ENCODE peak calls at places on chromosomes 6 and 20, in five cellular contexts. N, H, R, L and O are unnamed samples.

GRCh38 chr6:156866181-156866862 is 89.1 kb downstream of the ARID1B start:
- DNase-seq in H (no peak), R (peak), N (no peak), L (no peak), O (no peak)

GRCh38 chr6:51959744-51960383 is 127.5 kb downstream of the PKHD1 start:
- DNase-seq in L (peak), N (peak), H (peak), R (peak), O (peak)

GRCh38 chr6:154615483-154616025 is 105.1 kb upstream of the CNKSR3 start:
- DNase-seq in N (peak), L (peak), R (peak), H (no peak), O (peak)

GRCh38 chr6:112235956-112236355 is 18.4 kb downstream of the LAMA4 start:
- DNase-seq in R (peak), N (no peak), H (no peak), L (no peak), O (peak)

GRCh38 chr6:23174781-23175361 is 605.5 kb downstream of the HDGFL1 start:
- DNase-seq in R (peak), L (no peak), N (no peak), H (peak), O (peak)

GRCh38 chr6:113489946-113490345 is 367.2 kb upstream of the MARCKS start:
- DNase-seq in R (no peak), N (no peak), L (no peak), H (peak), O (no peak)

GRCh38 chr20:56566621-56567020 is 33.6 kb downstream of the FAM209B start:
- DNase-seq in L (no peak), R (no peak), H (no peak), N (no peak), O (no peak)

GRCh38 chr20:35146922-35147574 is at the start of gene EDEM2:
- DNase-seq in N (peak), H (peak), L (peak), R (peak), O (peak)

GRCh38 chr6:11854418-11855165 is 76.0 kb upstream of the ADTRP start:
- DNase-seq in N (no peak), H (no peak), L (peak), R (peak), O (peak)

DNA sequence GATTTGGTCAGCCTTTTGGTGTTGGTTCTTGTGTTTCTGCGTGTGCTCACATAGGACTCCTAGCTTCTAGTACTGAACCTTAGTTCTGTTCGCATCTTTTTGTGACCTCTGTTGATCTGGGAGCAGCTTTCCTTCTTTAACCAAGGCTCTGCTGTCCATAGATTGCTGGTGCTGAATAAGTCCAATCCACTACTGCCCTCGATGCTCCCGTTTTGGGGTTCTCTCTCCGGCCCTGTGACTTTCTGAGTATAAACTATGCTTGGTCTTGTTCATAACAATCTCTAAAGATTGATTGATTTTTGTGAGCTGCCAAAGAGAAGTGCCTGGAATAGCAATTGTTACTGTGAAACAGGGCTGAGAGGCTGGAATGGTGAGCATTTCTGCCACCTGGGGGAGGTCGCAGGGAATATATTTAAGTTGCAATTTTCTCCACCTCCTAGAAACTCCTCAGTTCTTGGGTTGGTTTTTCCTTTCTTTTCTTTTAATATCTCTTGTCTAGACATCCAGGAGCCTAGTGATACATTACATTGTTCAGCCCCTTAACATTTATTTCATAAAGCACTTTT is 422.9 kb upstream of the CHD6 start:
- DNase-seq in H (no peak), R (no peak), L (no peak), N (no peak), O (no peak)
- TF ChIP-seq CTCF in H (no peak), R (no peak), L (no peak), N (peak), O (no peak)

GRCh38 chr6:35216412-35216732 is 2.6 kb downstream of the SCUBE3 start:
- DNase-seq in L (no peak), N (no peak), H (no peak), R (no peak), O (no peak)
- H3K4me3 ChIP-seq in L (no peak), N (no peak), H (no peak), R (peak), O (no peak)

DNA sequence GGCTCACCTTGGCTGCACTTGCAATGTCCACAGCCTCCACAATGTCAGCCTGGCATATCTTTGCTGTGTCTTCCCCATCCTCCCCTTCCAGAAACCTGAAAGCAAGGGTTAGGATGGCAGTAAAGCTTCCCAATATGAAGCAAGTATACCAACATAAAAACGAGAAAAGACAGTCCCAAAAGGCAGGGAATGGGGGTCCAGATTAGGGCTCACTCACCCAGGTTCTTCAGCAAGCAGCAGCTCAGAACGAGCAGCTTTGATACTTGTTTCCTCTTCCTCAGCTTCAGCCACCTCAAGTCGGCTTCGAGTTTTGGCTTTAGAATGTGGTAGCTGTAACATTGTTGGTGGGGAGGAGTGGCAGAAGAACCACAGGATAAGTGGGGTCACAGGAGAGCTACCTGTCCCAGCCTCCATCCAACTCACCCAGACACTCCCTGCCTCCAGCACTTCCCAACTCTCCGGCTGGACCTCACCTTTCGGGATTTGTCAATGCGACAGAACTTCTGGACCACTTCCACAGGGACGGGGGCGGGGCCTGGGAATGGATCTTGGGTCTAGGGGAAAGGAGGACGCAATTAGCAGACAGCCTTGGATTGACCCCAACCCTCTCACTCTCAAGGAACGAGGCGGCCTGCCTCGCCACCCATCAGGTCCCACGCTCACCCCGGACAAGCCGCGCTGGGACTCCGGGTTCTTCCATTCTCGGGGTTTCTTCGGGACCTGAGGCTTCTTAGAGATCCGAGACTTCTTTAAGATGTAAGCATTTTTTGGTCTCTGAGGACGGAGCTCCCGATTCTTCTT is 698 bp downstream of the WDR46 start:
- DNase-seq in L (no peak), H (no peak), R (no peak), N (no peak), O (no peak)
- TF ChIP-seq CTCF in L (no peak), H (no peak), R (no peak), N (no peak), O (no peak)

DNA sequence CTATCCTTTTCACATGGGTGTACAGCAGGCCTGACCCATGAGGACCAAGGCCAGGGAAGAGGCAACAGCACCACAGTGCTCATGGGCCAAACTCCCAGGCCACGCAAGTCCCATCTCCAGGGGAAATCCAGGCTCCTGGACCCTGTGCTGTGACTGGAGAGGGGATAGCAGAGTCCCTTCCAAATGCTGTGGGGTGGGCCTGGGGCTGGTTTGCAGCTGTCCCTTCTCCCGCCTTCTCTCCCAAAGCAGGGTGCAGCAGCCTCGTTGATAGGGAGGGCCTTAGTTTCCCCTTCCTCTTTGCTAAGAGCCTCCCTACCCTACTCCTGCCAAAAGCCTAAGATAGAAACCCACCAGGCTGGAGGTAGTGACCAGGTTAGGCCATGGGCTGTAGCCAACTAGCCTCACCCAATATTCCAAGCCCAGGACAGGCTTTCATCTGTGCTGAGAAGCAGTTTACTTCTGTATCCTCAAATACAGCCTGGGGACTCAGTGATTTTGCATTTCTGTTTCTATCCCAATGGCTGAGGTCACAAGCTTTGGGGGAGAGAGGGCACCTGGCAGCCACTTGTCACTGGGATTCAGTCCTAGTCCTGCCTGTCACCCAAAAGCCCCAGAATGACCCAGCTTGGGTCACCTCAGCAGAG is 1.4 kb downstream of the CTSZ start:
- DNase-seq in H (no peak), R (no peak), L (no peak), N (no peak), O (no peak)
- H3K4me3 ChIP-seq in H (peak), R (no peak), L (peak), N (no peak), O (peak)

DNA sequence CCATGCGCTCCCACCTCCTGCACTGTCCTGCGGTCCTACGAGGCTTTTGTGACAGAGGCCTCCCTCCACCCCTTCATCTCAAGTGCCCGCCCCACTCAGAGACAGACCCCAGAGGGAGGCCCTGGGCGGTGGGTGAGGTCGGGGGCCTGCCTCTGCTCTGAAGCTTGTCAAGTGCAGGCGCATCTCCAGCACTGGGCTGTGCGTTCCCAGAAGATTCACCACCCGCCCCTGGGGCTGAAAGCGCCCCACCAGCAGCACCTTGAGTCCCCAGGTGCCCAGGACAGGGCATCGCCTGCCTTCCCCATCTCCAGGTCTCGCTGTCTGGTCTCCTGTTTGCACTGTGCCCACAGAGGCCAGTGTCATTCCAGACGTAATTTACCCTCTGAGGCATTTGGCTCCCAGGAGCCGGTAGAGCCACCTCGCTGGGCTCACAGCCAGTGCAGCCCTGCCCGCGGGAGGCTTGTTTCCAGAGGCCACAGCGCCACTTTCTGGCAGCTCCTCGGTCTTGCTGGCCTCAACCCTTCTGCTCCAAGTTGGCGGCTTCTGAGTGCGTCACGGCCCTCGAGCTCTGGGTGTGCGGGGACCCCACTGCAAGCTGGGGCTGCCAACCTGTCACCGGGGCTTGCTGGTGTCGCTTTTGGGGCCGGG is 191.1 kb downstream of the TAF4 start:
- DNase-seq in R (no peak), L (no peak), H (peak), N (no peak), O (no peak)
- TF ChIP-seq CTCF in R (peak), L (no peak), H (peak), N (peak), O (no peak)

DNA sequence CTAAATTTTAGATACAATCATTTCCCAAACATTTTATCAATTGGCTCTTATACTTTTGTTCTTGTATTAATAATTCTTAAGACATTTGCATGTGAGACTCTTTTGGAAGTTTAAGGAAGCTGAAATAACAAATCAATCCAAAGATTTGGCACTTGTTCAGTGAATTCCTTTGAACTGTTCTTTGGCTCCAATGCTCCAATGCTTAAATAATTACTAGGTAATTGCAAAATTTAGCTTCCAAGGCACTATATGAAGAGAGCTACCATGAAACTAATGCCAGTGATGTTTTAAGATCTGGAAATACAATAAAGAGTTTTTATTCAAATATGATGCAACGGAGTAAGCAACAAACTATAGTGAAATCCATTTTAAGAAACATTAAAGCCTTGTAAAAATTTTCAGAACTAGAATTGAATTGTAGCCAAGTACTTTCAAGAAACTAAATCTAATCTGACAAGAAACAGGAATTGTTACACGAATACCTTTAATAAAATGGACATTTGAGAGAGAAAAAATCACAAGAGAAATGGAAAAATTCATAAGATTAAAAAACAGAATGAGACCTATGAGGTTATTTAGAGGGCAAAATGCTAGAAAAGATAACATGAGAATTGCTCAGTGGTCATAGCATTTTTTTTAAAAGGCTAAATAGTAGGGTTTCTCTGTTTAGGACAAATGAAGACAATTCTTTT is 43.6 kb upstream of the SMLR1 start:
- DNase-seq in L (no peak), N (no peak), H (no peak), R (no peak), O (no peak)
- H3K4me3 ChIP-seq in L (no peak), N (no peak), H (no peak), R (no peak), O (no peak)

GRCh38 chr6:166418691-166419143 is 36.0 kb upstream of the MPC1 start:
- DNase-seq in N (no peak), L (no peak), H (no peak), R (no peak), O (no peak)

GRCh38 chr6:166413491-166413951 is 30.8 kb upstream of the MPC1 start:
- DNase-seq in R (no peak), L (no peak), N (no peak), H (no peak), O (no peak)

GRCh38 chr6:166417285-166417691 is 34.5 kb upstream of the MPC1 start:
- DNase-seq in N (no peak), L (no peak), H (no peak), R (no peak), O (no peak)

GRCh38 chr6:166415306-166415705 is 32.6 kb upstream of the MPC1 start:
- DNase-seq in R (no peak), H (no peak), N (no peak), L (no peak), O (no peak)

DNA sequence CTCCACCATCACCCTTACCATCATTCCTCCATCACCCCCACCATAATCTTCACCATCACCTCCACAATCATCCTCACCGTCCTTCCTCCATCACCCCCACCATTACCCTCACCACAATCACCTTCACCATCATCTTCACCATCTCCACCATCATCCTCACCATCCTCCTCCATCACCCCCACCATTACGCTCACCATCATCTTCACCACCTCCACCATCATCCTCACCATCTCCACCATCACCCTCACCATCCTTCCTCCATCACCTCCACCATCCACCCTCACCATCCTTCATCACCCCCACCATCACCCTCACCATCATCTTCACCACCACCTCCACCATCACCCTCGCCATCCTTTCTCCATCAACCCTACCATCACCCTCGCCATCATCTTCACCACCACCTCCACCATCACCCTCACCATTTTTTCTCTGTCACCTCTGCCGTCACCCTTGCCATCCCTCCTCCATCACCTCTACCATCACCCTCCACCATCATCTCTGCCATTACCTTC is 33.1 kb upstream of the MPC1 start:
- DNase-seq in H (no peak), N (no peak), L (no peak), R (no peak), O (no peak)
- TF ChIP-seq CTCF in H (no peak), N (no peak), L (no peak), R (no peak), O (no peak)